ENCODE peak calls at places on chromosomes 1 and 21, in five cellular contexts. G is endothelial cell, B is left ventricle myocardium superior, Y is neuronal stem cell, F is suprapubic skin. P is an unnamed sample.

GRCh38 chr21:39463308-39463707 is 11.5 kb downstream of the SH3BGR start:
- DNase-seq in G (no peak), B (no peak), Y (no peak), F (no peak), P (no peak)

GRCh38 chr1:212520746-212521145 is 87.8 kb upstream of the ATF3 start:
- DNase-seq in G (no peak), B (no peak), Y (no peak), F (no peak), P (no peak)

GRCh38 chr1:10528066-10529014 is 53.6 kb downstream of the PEX14 start:
- DNase-seq in G (no peak), B (peak), Y (no peak), F (no peak), P (peak)

GRCh38 chr1:27418326-27418761 is 25.9 kb downstream of the GPR3 start:
- DNase-seq in G (no peak), B (peak), Y (no peak), F (peak), P (peak)

GRCh38 chr1:226632922-226633351 is 84.4 kb downstream of the STUM start:
- DNase-seq in G (no peak), B (peak), Y (no peak), F (peak), P (no peak)

GRCh38 chr1:36594041-36594440 is 111.3 kb upstream of the CSF3R start:
- DNase-seq in G (no peak), B (no peak), Y (no peak), F (no peak), P (no peak)

GRCh38 chr1:182783068-182783467 is 6.5 kb upstream of the NPL start:
- DNase-seq in G (peak), B (no peak), Y (no peak), F (no peak), P (no peak)

GRCh38 chr1:28792644-28793121 is 19.3 kb upstream of the OPRD1 start:
- DNase-seq in G (no peak), B (no peak), Y (no peak), F (no peak), P (no peak)

GRCh38 chr1:105172803-105173202 is 1423.1 kb downstream of the AMY1C start:
- DNase-seq in G (no peak), B (no peak), Y (peak), F (no peak), P (no peak)

GRCh38 chr1:201705389-201705788 is 123.6 kb upstream of the IPO9 start:
- DNase-seq in G (no peak), B (no peak), Y (no peak), F (no peak), P (no peak)

GRCh38 chr1:15762546-15762945 is 4.0 kb downstream of the FBLIM1 start:
- DNase-seq in G (no peak), B (no peak), Y (no peak), F (no peak), P (no peak)

GRCh38 chr1:98405581-98406059 is 255.9 kb upstream of the SNX7 start:
- DNase-seq in G (no peak), B (no peak), Y (no peak), F (no peak), P (no peak)

GRCh38 chr1:226651041-226651731 is 87.9 kb downstream of the ITPKB start:
- DNase-seq in G (no peak), B (peak), Y (no peak), F (no peak), P (peak)

GRCh38 chr1:40861227-40862003 is 748 bp downstream of the CITED4 start:
- DNase-seq in G (no peak), B (peak), Y (peak), F (no peak), P (peak)

GRCh38 chr21:46637952-46638746 is 2.7 kb downstream of the PRMT2 start:
- DNase-seq in G (no peak), B (no peak), Y (no peak), F (no peak), P (no peak)

GRCh38 chr1:55362558-55362957 is 147.4 kb upstream of the USP24 start:
- DNase-seq in G (no peak), B (no peak), Y (no peak), F (no peak), P (no peak)

GRCh38 chr1:65687435-65688214 is 105.1 kb upstream of the PDE4B start:
- DNase-seq in G (peak), B (peak), Y (peak), F (peak), P (peak)

GRCh38 chr1:99503276-99503747 is 142.6 kb upstream of the PALMD start:
- DNase-seq in G (no peak), B (no peak), Y (no peak), F (no peak), P (no peak)

GRCh38 chr1:20216574-20216973 is 30.3 kb upstream of the PLA2G2C start:
- DNase-seq in G (no peak), B (no peak), Y (no peak), F (no peak), P (no peak)

GRCh38 chr21:41975391-41976272 is 21.8 kb upstream of the C2CD2 start:
- DNase-seq in G (no peak), B (no peak), Y (no peak), F (peak), P (no peak)

GRCh38 chr1:206924549-206925115 is 2.9 kb upstream of the FCMR start:
- DNase-seq in G (no peak), B (no peak), Y (no peak), F (no peak), P (no peak)

GRCh38 chr1:179083031-179083345 is 1.1 kb downstream of the TOR3A start:
- DNase-seq in G (no peak), B (no peak), Y (no peak), F (no peak), P (no peak)

GRCh38 chr1:59428828-59429227 is 131.9 kb downstream of the FGGY start:
- DNase-seq in G (no peak), B (no peak), Y (no peak), F (no peak), P (no peak)

GRCh38 chr1:151006331-151007052 is at the start of gene MINDY1:
- DNase-seq in G (peak), B (peak), Y (peak), F (peak), P (peak)